ENCODE peak calls at places on chromosome 20, in seven cellular contexts. A is IMR-90, S is fibroblast of pulmonary artery, H is heart left ventricle, Z is WERI-Rb-1, P is endothelial cell of umbilical vein, L is GM12878. B is an unnamed sample.

GRCh38 chr20:63238491-63239126 is 2.9 kb downstream of the BIRC7 start:
- DNase-seq in A (no peak), S (no peak), H (no peak), Z (peak), P (no peak), L (no peak), B (no peak)

GRCh38 chr20:63446174-63447024 is 26.1 kb downstream of the KCNQ2 start:
- DNase-seq in A (no peak), S (no peak), H (no peak), Z (no peak), P (no peak), L (no peak), B (no peak)

GRCh38 chr20:59987135-59987534 is 28.9 kb downstream of the CDH26 start:
- DNase-seq in A (no peak), S (no peak), H (no peak), Z (peak), P (no peak), L (no peak), B (peak)

GRCh38 chr20:39188264-39188765 is 226.2 kb downstream of the DHX35 start:
- DNase-seq in A (no peak), S (no peak), H (no peak), Z (no peak), P (no peak), L (no peak), B (no peak)

GRCh38 chr20:5156670-5157448 is 30.1 kb downstream of the CDS2 start:
- DNase-seq in A (peak), S (peak), H (no peak), Z (no peak), P (peak), L (no peak), B (no peak)

GRCh38 chr20:44739952-44740351 is 5.7 kb upstream of the KCNK15 start:
- DNase-seq in A (no peak), S (no peak), H (no peak), Z (peak), P (no peak), L (no peak), B (no peak)

GRCh38 chr20:52943185-52943841 is 28.8 kb upstream of the TSHZ2 start:
- DNase-seq in A (no peak), S (peak), H (no peak), Z (no peak), P (no peak), L (no peak), B (peak)

GRCh38 chr20:10708342-10709185 is 34.8 kb upstream of the JAG1 start:
- DNase-seq in A (peak), S (peak), H (no peak), Z (no peak), P (peak), L (no peak), B (peak)

GRCh38 chr20:60254901-60255411 is 296.7 kb downstream of the CDH26 start:
- DNase-seq in A (peak), S (no peak), H (no peak), Z (no peak), P (no peak), L (no peak), B (peak)

GRCh38 chr20:9068232-9068781 is 580 bp upstream of the PLCB4 start:
- DNase-seq in A (peak), S (no peak), H (peak), Z (peak), P (peak), L (no peak), B (peak)

GRCh38 chr20:59010321-59010994 is 3.4 kb upstream of the CTSZ start:
- DNase-seq in A (no peak), S (peak), H (peak), Z (no peak), P (peak), L (no peak), B (peak)

GRCh38 chr20:1700990-1701389 is 43.4 kb upstream of the SIRPG start:
- DNase-seq in A (no peak), S (no peak), H (no peak), Z (no peak), P (no peak), L (no peak), B (no peak)

GRCh38 chr20:18254615-18255014 is 33.7 kb upstream of the ZNF133 start:
- DNase-seq in A (no peak), S (no peak), H (no peak), Z (no peak), P (no peak), L (no peak), B (no peak)

GRCh38 chr20:47703748-47704147 is 81.5 kb downstream of the SULF2 start:
- DNase-seq in A (no peak), S (peak), H (no peak), Z (no peak), P (no peak), L (no peak), B (no peak)

GRCh38 chr20:3705491-3705969 is 6.9 kb downstream of the SIGLEC1 start:
- DNase-seq in A (no peak), S (no peak), H (no peak), Z (no peak), P (no peak), L (no peak), B (no peak)

GRCh38 chr20:15637971-15638754 is 935.1 kb downstream of the KIF16B start:
- DNase-seq in A (no peak), S (no peak), H (no peak), Z (no peak), P (peak), L (no peak), B (no peak)

GRCh38 chr20:50041238-50041915 is 58.6 kb downstream of the SNAI1 start:
- DNase-seq in A (no peak), S (no peak), H (no peak), Z (no peak), P (no peak), L (no peak), B (no peak)

GRCh38 chr20:38001173-38001875 is 31.9 kb downstream of the TTI1 start:
- DNase-seq in A (peak), S (peak), H (no peak), Z (no peak), P (peak), L (no peak), B (peak)

GRCh38 chr20:50151034-50151743 is 2.3 kb downstream of the PEDS1 start:
- DNase-seq in A (no peak), S (no peak), H (no peak), Z (no peak), P (no peak), L (no peak), B (peak)

GRCh38 chr20:46828471-46828870 is 66.2 kb upstream of the EYA2 start:
- DNase-seq in A (peak), S (peak), H (no peak), Z (no peak), P (no peak), L (no peak), B (peak)

GRCh38 chr20:16125810-16126209 is 447.4 kb downstream of the KIF16B start:
- DNase-seq in A (no peak), S (no peak), H (no peak), Z (no peak), P (no peak), L (no peak), B (peak)

GRCh38 chr20:56409521-56409920 is 2.5 kb upstream of the CASS4 start:
- DNase-seq in A (peak), S (peak), H (no peak), Z (no peak), P (no peak), L (no peak), B (no peak)

GRCh38 chr20:1500496-1500895 is 9.3 kb upstream of the SIRPB2 start:
- DNase-seq in A (no peak), S (peak), H (no peak), Z (no peak), P (no peak), L (no peak), B (peak)

GRCh38 chr20:60481051-60481741 is 523.0 kb downstream of the CDH26 start:
- DNase-seq in A (no peak), S (no peak), H (no peak), Z (no peak), P (no peak), L (no peak), B (no peak)

GRCh38 chr20:8654486-8654885 is 414.4 kb upstream of the PLCB4 start:
- DNase-seq in A (no peak), S (no peak), H (no peak), Z (no peak), P (peak), L (no peak), B (no peak)

GRCh38 chr20:15918631-15919030 is 654.6 kb downstream of the KIF16B start:
- DNase-seq in A (no peak), S (no peak), H (no peak), Z (no peak), P (no peak), L (no peak), B (no peak)

GRCh38 chr20:11814276-11814675 is 103.4 kb upstream of the BTBD3 start:
- DNase-seq in A (peak), S (peak), H (no peak), Z (no peak), P (no peak), L (no peak), B (peak)

GRCh38 chr20:63969851-63970713 is at the start of gene ZNF512B:
- DNase-seq in A (peak), S (peak), H (peak), Z (peak), P (no peak), L (no peak), B (peak)

DNA sequence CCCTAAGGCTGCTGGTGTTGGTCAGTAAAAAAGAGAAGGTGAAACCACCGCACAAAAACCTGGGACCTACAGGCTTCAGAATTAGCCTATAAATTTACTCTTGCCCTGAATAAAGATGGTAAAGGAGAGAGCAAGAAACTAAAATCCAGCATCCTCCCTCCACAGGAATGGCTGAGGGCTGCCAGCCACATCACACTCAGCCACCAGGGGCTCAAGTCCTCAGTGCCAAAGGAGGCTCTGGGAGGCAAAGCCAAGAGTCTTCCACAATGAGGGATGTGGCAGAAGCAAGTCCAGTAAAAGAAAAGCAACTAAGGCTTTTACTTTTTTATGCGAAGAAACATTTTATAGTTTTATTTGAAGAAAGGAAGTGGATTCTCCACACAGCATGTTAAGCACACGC is 219.5 kb upstream of the SSTR4 start:
- DNase-seq in A (no peak), S (no peak), H (no peak), Z (no peak), P (no peak), L (no peak), B (no peak)
- TF ChIP-seq CTCF in A (no peak), S (peak), H (peak), Z (no peak), P (peak), L (no peak), B (no peak)

GRCh38 chr20:61684136-61684535 is 381.5 kb downstream of the TAF4 start:
- DNase-seq in A (no peak), S (no peak), H (no peak), Z (no peak), P (no peak), L (no peak), B (no peak)

GRCh38 chr20:61683721-61684120 is 382.0 kb downstream of the TAF4 start:
- DNase-seq in A (no peak), S (no peak), H (no peak), Z (no peak), P (no peak), L (no peak), B (peak)

GRCh38 chr20:61682114-61682997 is 383.3 kb downstream of the TAF4 start:
- DNase-seq in A (no peak), S (no peak), H (no peak), Z (no peak), P (no peak), L (no peak), B (peak)

GRCh38 chr20:61684583-61685235 is 381.0 kb downstream of the TAF4 start:
- DNase-seq in A (no peak), S (no peak), H (no peak), Z (no peak), P (no peak), L (no peak), B (peak)

DNA sequence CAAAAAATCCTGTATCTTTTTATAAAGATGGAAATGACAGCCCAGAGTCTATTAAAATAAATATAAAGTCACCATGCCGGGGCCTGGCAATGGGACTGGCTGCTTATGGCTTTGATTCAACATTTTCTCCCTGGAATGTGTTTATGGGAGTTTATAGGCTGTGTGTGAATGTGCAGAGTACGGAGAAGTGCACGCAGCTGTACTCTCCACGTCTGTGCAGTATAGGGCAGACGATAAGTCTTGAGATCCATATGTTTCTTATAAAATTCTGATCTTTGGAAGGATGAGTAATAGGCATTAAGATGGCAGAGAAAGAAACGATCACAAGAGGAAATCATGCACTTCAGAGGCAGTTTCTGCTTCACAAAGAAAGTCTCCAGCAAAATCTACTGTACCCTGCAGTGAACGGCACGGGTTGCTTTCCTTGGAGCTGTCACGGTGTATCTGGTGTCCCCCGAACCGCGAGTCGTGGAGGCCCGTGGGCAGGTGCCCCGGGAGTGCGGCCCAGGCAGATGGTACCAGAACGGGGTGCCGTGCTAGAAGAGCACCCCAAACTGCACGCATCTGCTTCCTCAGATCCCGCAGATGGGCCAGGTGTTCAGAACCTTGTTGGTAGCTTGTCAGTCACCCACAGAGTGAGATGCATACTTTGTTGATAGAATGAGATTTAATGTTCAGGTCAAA is 382.5 kb downstream of the TAF4 start:
- DNase-seq in A (peak), S (no peak), H (no peak), Z (no peak), P (no peak), L (no peak), B (no peak)
- H3K4me3 ChIP-seq in A (no peak), S (no peak), H (no peak), Z (no peak), P (no peak), L (no peak), B (no peak)

GRCh38 chr20:35601021-35601973 is 14.3 kb upstream of the SPAG4 start:
- DNase-seq in A (peak), S (peak), H (peak), Z (no peak), P (peak), L (no peak), B (peak)
- TF ChIP-seq CTCF in A (peak), S (peak), H (peak), Z (no peak), P (peak), L (peak), B (peak)

DNA sequence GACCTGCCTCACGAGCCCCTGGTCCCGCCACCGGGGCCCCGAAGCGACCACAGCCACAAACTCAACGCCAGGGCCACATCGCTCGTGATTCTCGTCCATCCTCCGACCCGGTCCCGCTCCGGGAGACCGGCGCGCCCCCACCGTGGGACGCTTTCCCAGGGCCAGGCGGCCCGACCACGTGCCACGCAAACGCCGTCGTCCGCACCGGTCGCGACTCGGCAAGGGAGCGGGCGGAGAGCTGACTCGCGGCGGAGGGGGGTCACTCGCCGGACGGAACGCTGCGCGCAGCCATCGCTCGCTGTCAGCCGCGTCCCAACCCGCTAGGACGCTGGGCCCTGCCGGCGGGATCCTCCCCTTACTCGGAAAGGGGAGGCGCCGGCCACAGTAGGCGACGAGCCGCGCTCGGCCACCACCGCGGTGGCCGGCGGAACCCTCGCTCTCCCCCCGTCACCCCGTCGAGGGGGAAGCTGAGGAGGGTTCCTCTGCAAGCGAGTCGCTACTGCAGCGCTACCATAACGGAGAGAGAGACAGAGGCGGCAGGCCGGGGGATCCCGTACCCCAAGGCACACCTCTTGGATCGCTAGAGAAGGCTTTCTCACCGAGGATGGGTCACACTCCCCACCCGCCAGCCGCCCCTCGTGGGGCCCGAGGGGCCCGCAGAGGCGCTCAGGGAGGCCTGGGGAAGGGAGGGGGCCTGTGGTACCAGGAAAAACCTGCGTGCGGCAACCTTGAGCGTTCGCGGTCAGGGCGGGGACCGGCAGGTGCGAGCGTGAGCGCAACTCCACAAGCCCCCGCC is 511.8 kb upstream of the ZNF337 start:
- DNase-seq in A (no peak), S (no peak), H (no peak), Z (peak), P (no peak), L (no peak), B (peak)
- H3K4me3 ChIP-seq in A (peak), S (peak), H (peak), Z (peak), P (no peak), L (no peak), B (no peak)

GRCh38 chr20:41998539-41999341 is 380.6 kb upstream of the CHD6 start:
- DNase-seq in A (no peak), S (no peak), H (no peak), Z (no peak), P (no peak), L (no peak), B (no peak)
- TF ChIP-seq CTCF in A (no peak), S (no peak), H (no peak), Z (no peak), P (no peak), L (no peak), B (no peak)

DNA sequence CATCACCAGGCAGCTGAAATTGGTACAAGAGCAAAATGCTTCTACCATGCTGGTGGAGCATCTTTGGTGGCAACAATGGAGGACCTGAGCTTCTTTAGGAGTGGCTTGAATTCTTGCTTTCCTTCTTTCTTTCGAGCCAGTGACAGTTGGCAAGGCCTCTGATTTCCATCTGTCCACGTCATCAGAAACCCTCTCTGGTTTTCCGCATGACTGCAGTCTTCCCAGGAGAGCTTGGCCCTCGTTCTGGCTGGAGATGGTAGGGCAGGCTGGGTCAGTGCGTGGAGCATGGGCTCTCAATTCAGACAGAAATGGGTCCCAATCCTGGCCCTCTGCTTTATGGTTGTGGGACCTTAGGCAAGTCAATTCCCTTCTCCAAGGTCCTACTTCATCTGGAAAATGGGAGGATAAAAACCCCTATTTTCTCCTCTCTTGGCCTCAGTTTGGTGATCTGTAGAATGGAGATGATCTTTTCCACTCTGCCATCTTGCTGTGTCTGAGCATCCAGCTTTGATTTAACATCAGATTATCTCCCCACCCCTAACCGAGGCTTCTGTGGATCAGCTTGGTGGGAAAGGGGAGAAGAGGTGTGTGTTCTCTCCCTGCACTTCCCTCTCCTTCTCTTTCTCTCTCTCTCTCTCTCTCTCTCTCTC is 3.6 kb upstream of the BPIFB1 start:
- DNase-seq in A (no peak), S (no peak), H (no peak), Z (no peak), P (no peak), L (no peak), B (no peak)
- H3K4me3 ChIP-seq in A (no peak), S (no peak), H (no peak), Z (no peak), P (no peak), L (no peak), B (no peak)

GRCh38 chr20:20624914-20625313 is 87.5 kb downstream of the RALGAPA2 start:
- DNase-seq in A (no peak), S (no peak), H (no peak), Z (no peak), P (no peak), L (no peak), B (no peak)

DNA sequence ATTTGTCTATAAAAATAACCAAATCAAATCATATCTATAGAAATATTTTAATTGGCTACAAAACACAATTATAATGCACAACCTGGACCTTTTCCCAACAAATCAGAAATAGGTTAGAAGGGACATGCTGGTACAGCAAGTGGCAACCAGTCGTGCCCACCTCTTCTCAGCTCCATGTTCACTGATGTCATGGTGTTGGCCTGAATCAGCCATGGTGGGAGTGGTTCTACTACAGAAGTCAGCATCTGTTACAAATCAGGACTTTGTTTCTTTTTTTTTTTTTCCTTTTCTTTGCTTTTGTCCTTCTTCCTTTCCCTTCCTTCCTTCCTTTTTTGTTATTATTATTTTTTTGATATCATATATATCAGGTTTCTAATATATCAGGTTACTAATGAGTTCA is 91.3 kb downstream of the RALGAPA2 start:
- DNase-seq in A (no peak), S (no peak), H (no peak), Z (no peak), P (no peak), L (no peak), B (no peak)
- TF ChIP-seq CTCF in A (no peak), S (no peak), H (no peak), Z (no peak), P (no peak), L (no peak), B (no peak)

B was measured in epithelial cell of esophagus.